ENCODE peak calls at places on chromosomes 1 and 21, in five cellular contexts. Y, L, V, Z and E are unnamed samples.

GRCh38 chr1:200965111-200965510 is 58.4 kb downstream of the KIF21B start:
- DNase-seq in Z (no peak), Y (no peak), L (no peak), V (no peak), E (no peak)

GRCh38 chr1:3680488-3681230 is 28.3 kb downstream of the TP73 start:
- DNase-seq in Y (no peak), Z (no peak), L (no peak), V (no peak), E (peak; percentile 41)

GRCh38 chr1:31273619-31274018 is 23.0 kb downstream of the SNRNP40 start:
- DNase-seq in Y (no peak), V (no peak), L (no peak), Z (no peak), E (no peak)

GRCh38 chr1:21397813-21398188 is 42.1 kb upstream of the NBPF3 start:
- DNase-seq in Z (no peak), V (peak; percentile 41), Y (peak; percentile 33), L (no peak), E (no peak)

GRCh38 chr1:2823921-2824660 is 22.6 kb upstream of the TTC34 start:
- DNase-seq in L (no peak), V (no peak), Y (no peak), Z (peak; percentile 9), E (peak; percentile 20)

GRCh38 chr1:165218666-165219065 is 137.8 kb downstream of the LMX1A start:
- DNase-seq in V (no peak), Y (no peak), L (no peak), Z (no peak), E (no peak)

GRCh38 chr21:32411366-32412161 is 942 bp upstream of the EVA1C start:
- DNase-seq in Y (peak; percentile 71), V (peak; percentile 82), L (peak; percentile 16), Z (peak; percentile 96), E (peak; percentile 97)

GRCh38 chr21:46141767-46142580 is 13.4 kb downstream of the FTCD start:
- DNase-seq in Y (no peak), V (no peak), Z (peak; percentile 24), L (no peak), E (peak; percentile 62)

GRCh38 chr1:118116401-118116800 is 68.6 kb downstream of the SPAG17 start:
- DNase-seq in L (no peak), Y (no peak), V (no peak), Z (no peak), E (no peak)

GRCh38 chr1:173017792-173018191 is 32.9 kb downstream of the TNFSF18 start:
- DNase-seq in V (no peak), Z (no peak), L (no peak), Y (no peak), E (no peak)

GRCh38 chr1:10431065-10431730 is 965 bp downstream of the CENPS start:
- DNase-seq in Y (peak; percentile 28), Z (no peak), L (no peak), V (peak; percentile 38), E (no peak)

GRCh38 chr1:40161888-40162397 is 756 bp downstream of the RLF start:
- DNase-seq in Y (peak; percentile 57), Z (no peak), V (no peak), L (no peak), E (no peak)

GRCh38 chr1:67552336-67552759 is 122.1 kb upstream of the SERBP1 start:
- DNase-seq in V (no peak), L (no peak), Y (no peak), Z (no peak), E (no peak)

GRCh38 chr1:77687519-77687906 is 5.1 kb upstream of the ZZZ3 start:
- DNase-seq in L (no peak), Y (peak; percentile 20), Z (peak; percentile 43), V (no peak), E (no peak)

GRCh38 chr1:45327644-45328515 is 1.2 kb downstream of the HPDL start:
- DNase-seq in Z (no peak), V (peak; percentile 42), L (no peak), Y (peak; percentile 36), E (no peak)

GRCh38 chr1:21526441-21526840 is 17.2 kb downstream of the ALPL start:
- DNase-seq in Z (no peak), Y (no peak), L (no peak), V (no peak), E (no peak)

GRCh38 chr1:81809808-81810207 is 9.1 kb downstream of the ADGRL2 start:
- DNase-seq in Y (no peak), Z (no peak), V (no peak), L (no peak), E (no peak)

GRCh38 chr1:174682419-174683008 is 234.8 kb downstream of the GPR52 start:
- DNase-seq in L (no peak), V (no peak), Y (no peak), Z (no peak), E (no peak)